ENCODE peak calls at places on chromosome 12, in six cellular contexts. S is cardiac fibroblast; K is ovary; O is CD8-positive, alpha-beta T cell; L is pancreas; Z is A549. T is an unnamed sample.

GRCh38 chr12:13196302-13196921 is at the start of gene EMP1:
- DNase-seq in K (peak), O (peak), L (peak), S (peak), Z (peak), T (no peak)

GRCh38 chr12:118299791-118300460 is 72.8 kb downstream of the TAOK3 start:
- DNase-seq in Z (no peak), S (peak), L (no peak), O (no peak), K (no peak), T (no peak)

GRCh38 chr12:52198454-52199215 is 6.8 kb upstream of the KRT80 start:
- DNase-seq in K (no peak), Z (no peak), L (peak), S (peak), O (no peak), T (no peak)

GRCh38 chr12:24133385-24133784 is 183.9 kb upstream of the SOX5 start:
- DNase-seq in S (no peak), L (no peak), Z (no peak), O (no peak), K (no peak), T (peak)

GRCh38 chr12:74119811-74120362 is 417.7 kb upstream of the ATXN7L3B start:
- DNase-seq in K (no peak), Z (no peak), L (no peak), S (no peak), O (no peak), T (no peak)

GRCh38 chr12:102567031-102567985 is 86.9 kb upstream of the IGF1 start:
- DNase-seq in Z (peak), K (no peak), O (no peak), L (no peak), S (peak), T (no peak)

GRCh38 chr12:10031318-10031717 is 836 bp downstream of the CLEC9A start:
- DNase-seq in K (no peak), S (no peak), O (no peak), L (no peak), Z (peak), T (no peak)

GRCh38 chr12:31326689-31327659 is 1.0 kb upstream of the SINHCAF start:
- DNase-seq in S (peak), Z (no peak), O (no peak), K (no peak), L (no peak), T (no peak)

GRCh38 chr12:127272864-127273263 is 994.1 kb upstream of the TMEM132C start:
- DNase-seq in S (peak), Z (no peak), O (no peak), K (no peak), L (no peak), T (no peak)

GRCh38 chr12:32253154-32253795 is 146.1 kb upstream of the FGD4 start:
- DNase-seq in L (no peak), Z (no peak), O (no peak), S (no peak), K (no peak), T (no peak)

GRCh38 chr12:45988259-45988658 is 2.1 kb downstream of the SCAF11 start:
- DNase-seq in S (no peak), K (no peak), O (no peak), Z (no peak), L (no peak), T (no peak)

GRCh38 chr12:116650585-116650984 is 87.3 kb downstream of the SPRING1 start:
- DNase-seq in Z (no peak), O (no peak), K (no peak), L (no peak), S (no peak), T (no peak)

GRCh38 chr12:115609356-115609755 is 668.1 kb downstream of the MED13L start:
- DNase-seq in K (no peak), O (no peak), L (no peak), S (no peak), Z (no peak), T (no peak)

GRCh38 chr12:122123051-122123760 is 44.6 kb downstream of the MLXIP start:
- DNase-seq in K (peak), S (peak), Z (peak), L (peak), O (peak), T (peak)

GRCh38 chr12:110022980-110023633 is 23.9 kb downstream of the ANKRD13A start:
- DNase-seq in K (no peak), S (peak), L (no peak), O (no peak), Z (no peak), T (peak)
- H3K4me3 ChIP-seq in K (no peak), S (no peak), L (no peak), O (no peak), Z (no peak), T (no peak)

DNA sequence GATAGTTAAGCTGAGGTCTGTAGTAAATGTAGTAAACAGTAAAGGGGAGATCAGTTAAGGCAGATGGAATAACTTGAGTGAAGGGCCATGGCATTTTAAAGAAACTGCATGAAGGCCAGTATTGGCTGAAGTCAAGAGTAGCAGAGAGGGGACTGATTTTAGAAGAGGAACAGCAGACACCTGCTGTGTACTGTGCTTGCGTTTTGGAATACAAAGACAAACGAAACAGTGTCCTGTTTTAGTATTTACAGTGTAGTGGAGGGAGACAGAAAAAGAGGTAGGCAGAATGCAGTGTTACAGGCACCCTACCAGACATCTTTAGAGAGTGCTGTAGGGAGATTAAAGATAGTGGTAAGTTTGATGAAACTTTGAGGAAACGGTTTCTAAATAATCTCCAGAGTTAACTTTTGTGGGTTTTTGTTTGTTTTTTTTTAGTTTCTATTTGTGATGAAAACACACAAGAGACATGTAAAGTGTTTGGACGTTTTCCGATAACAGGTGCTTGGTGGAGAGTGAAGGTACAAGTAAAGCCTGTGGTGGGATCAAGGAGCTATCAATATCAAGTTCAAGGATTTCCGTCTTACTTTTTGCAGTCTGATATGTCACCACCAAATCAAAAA is 2.1 kb downstream of the HELB start:
- DNase-seq in Z (no peak), O (no peak), S (no peak), L (no peak), K (no peak), T (no peak)
- H3K4me3 ChIP-seq in Z (no peak), O (peak), S (no peak), L (no peak), K (no peak), T (no peak)

GRCh38 chr12:34215213-34215892 is 193.1 kb downstream of the ALG10 start:
- DNase-seq in S (no peak), Z (no peak), O (no peak), L (no peak), K (no peak), T (no peak)

GRCh38 chr12:34219046-34219770 is 196.9 kb downstream of the ALG10 start:
- DNase-seq in Z (no peak), S (peak), K (no peak), L (no peak), O (no peak), T (peak)

GRCh38 chr12:34217660-34218059 is 195.4 kb downstream of the ALG10 start:
- DNase-seq in O (no peak), Z (no peak), S (no peak), L (no peak), K (no peak), T (no peak)

GRCh38 chr12:34215893-34216285 is 193.6 kb downstream of the ALG10 start:
- DNase-seq in K (no peak), L (no peak), S (no peak), O (no peak), Z (no peak), T (no peak)

DNA sequence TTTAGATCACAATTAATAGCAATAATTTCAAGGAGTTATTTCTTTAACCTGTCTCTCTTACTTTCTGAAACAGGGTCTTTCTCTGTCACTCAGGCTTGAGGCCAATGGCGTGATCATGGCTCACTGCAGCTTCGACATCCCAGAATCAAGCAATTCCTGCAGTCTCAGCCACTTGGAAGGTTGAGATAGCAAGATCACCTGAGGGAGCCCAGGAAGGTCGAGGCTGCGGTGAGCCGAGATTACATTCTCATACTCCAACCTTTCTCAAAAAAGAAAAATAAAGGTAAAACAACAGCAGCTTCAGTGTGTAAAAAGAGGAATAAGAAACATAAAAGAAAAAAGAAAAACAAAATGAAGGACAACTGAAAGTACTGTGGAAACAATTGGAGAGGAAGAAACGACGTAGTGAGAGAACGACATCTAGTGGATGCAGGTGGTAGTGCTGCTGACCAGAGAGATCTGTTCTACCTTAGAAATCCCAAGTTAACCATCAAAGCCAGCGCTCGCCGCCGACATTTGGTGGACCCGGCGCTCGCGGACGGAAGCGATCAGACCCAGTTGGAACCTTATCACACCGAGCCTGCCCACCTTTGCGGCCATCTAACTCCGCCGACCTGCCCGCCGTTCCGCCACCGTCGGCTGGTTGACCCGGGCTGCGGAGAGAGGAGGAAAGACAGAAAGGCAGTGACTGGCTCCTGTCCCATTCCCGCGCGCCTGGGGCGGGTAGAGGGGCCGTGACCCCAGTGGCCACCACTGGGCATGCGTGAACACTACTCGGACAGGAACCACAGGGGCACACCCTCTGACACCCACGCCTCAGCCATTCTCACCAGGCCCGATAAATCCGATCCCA is 196.1 kb downstream of the ALG10 start:
- DNase-seq in K (peak), Z (peak), O (peak), L (peak), S (peak), T (peak)
- H3K4me3 ChIP-seq in K (peak), Z (peak), O (peak), L (peak), S (peak), T (peak)

GRCh38 chr12:48831257-48831656 is 13.0 kb downstream of the CACNB3 start:
- DNase-seq in K (no peak), L (no peak), O (no peak), Z (no peak), S (no peak), T (no peak)
- H3K4me3 ChIP-seq in K (no peak), L (no peak), O (no peak), Z (no peak), S (no peak), T (no peak)

GRCh38 chr12:11576104-11576503 is 73.4 kb upstream of the ETV6 start:
- DNase-seq in K (no peak), S (peak), O (no peak), L (no peak), Z (peak), T (no peak)

GRCh38 chr12:11577658-11578260 is 71.7 kb upstream of the ETV6 start:
- DNase-seq in O (no peak), S (no peak), Z (no peak), K (no peak), L (no peak), T (no peak)

GRCh38 chr12:11580125-11580751 is 69.2 kb upstream of the ETV6 start:
- DNase-seq in O (no peak), K (no peak), S (peak), Z (peak), L (no peak), T (no peak)

GRCh38 chr12:11581179-11581755 is 68.2 kb upstream of the ETV6 start:
- DNase-seq in O (peak), K (peak), L (peak), Z (peak), S (peak), T (peak)

GRCh38 chr12:11578461-11578993 is 70.9 kb upstream of the ETV6 start:
- DNase-seq in S (no peak), Z (no peak), O (no peak), K (no peak), L (no peak), T (no peak)
- H3K4me3 ChIP-seq in S (no peak), Z (no peak), O (no peak), K (no peak), L (no peak), T (no peak)